ENCODE peak calls at places on chromosome 7, in ten cellular contexts. O, X, J, H, S, L, M, C, B and E are unnamed samples.

GRCh38 chr7:84389242-84389641 is 194.7 kb upstream of the SEMA3A start:
- DNase-seq in M (no peak), L (no peak), B (no peak), C (no peak), J (no peak), O (peak), H (no peak), S (no peak), X (no peak), E (no peak)

GRCh38 chr7:127612263-127612662 is 5.7 kb downstream of the PAX4 start:
- DNase-seq in O (no peak), X (no peak), C (no peak), J (no peak), S (no peak), M (no peak), L (no peak), B (no peak), H (no peak), E (no peak)

GRCh38 chr7:137245186-137245585 is 98.3 kb downstream of the PTN start:
- DNase-seq in B (no peak), O (no peak), M (no peak), L (no peak), X (no peak), H (no peak), J (no peak), C (no peak), S (no peak), E (no peak)

GRCh38 chr7:94561841-94562514 is 52.4 kb downstream of the CASD1 start:
- DNase-seq in O (no peak), C (peak), H (no peak), X (no peak), S (no peak), M (no peak), L (no peak), J (no peak), B (peak), E (no peak)

GRCh38 chr7:45624392-45624760 is 50.2 kb downstream of the ADCY1 start:
- DNase-seq in X (peak), S (no peak), O (no peak), M (no peak), C (no peak), B (no peak), H (no peak), J (no peak), L (no peak), E (no peak)

GRCh38 chr7:150406565-150407421 is 27.7 kb downstream of the ZNF775 start:
- DNase-seq in S (no peak), H (no peak), B (no peak), X (peak), O (peak), M (peak), J (no peak), C (no peak), L (peak), E (no peak)

GRCh38 chr7:20959281-20959680 is 172.6 kb upstream of the SP8 start:
- DNase-seq in C (no peak), J (no peak), S (no peak), O (no peak), X (no peak), L (peak), M (no peak), B (no peak), H (no peak), E (no peak)

GRCh38 chr7:32941996-32942782 is 15.1 kb upstream of the FKBP9 start:
- DNase-seq in H (peak), B (no peak), S (peak), M (no peak), L (peak), O (no peak), J (peak), C (peak), X (peak), E (no peak)

GRCh38 chr7:47045169-47045568 is 536.7 kb downstream of the TNS3 start:
- DNase-seq in S (no peak), L (no peak), M (no peak), H (peak), J (no peak), C (no peak), O (no peak), X (no peak), B (no peak), E (no peak)

GRCh38 chr7:95867309-95867708 is 95.0 kb downstream of the DYNC1I1 start:
- DNase-seq in L (no peak), O (peak), X (no peak), B (no peak), M (no peak), J (no peak), H (no peak), S (no peak), C (no peak), E (no peak)

GRCh38 chr7:1899201-1899600 is 229.1 kb downstream of the ELFN1 start:
- DNase-seq in S (no peak), L (no peak), C (peak), M (no peak), X (no peak), H (no peak), B (no peak), J (peak), O (no peak), E (peak)

GRCh38 chr7:45709168-45710034 is 135.2 kb downstream of the ADCY1 start:
- DNase-seq in L (no peak), S (peak), H (peak), O (no peak), M (no peak), B (no peak), J (peak), X (no peak), C (peak), E (no peak)

GRCh38 chr7:44225566-44226395 is 25.0 kb downstream of the YKT6 start:
- DNase-seq in H (no peak), O (no peak), M (no peak), L (no peak), C (peak), S (no peak), X (no peak), B (no peak), J (no peak), E (no peak)